ENCODE peak calls at places on chromosomes 6 and 20, in four cellular contexts. One of them, this sample, is unnamed. For H3K27me3 and H3K36me3, the result is how much of the 10 kb centered on the place peaks cover.

GRCh38 chr6:45665859-45666258 is 288.1 kb upstream of the SUPT3H start:
- DNase-seq in tibial artery: no peak
- DNase-seq in testis: no peak
- DNase-seq in fibroblast of lung: no peak
- DNase-seq in this sample: no peak

GRCh38 chr20:62059926-62060630 is 5.6 kb downstream of the TAF4 start:
- DNase-seq in tibial artery: no peak
- DNase-seq in testis: peak
- DNase-seq in fibroblast of lung: no peak
- DNase-seq in this sample: peak

GRCh38 chr6:45987866-45988265 is 27.8 kb downstream of the CLIC5 start:
- DNase-seq in tibial artery: no peak
- DNase-seq in testis: no peak
- DNase-seq in fibroblast of lung: no peak
- DNase-seq in this sample: no peak

GRCh38 chr6:16196260-16196914 is 42.0 kb upstream of the GMPR start:
- DNase-seq in tibial artery: no peak
- DNase-seq in testis: no peak
- DNase-seq in fibroblast of lung: no peak
- DNase-seq in this sample: no peak

GRCh38 chr20:8449120-8449519 is 317.1 kb downstream of the PLCB1 start:
- DNase-seq in tibial artery: no peak
- DNase-seq in testis: no peak
- DNase-seq in fibroblast of lung: no peak
- DNase-seq in this sample: no peak

GRCh38 chr20:63073051-63073737 is 66.4 kb upstream of the BHLHE23 start:
- DNase-seq in tibial artery: peak
- DNase-seq in testis: no peak
- DNase-seq in fibroblast of lung: no peak
- DNase-seq in this sample: peak

GRCh38 chr20:17992224-17992637 is 23.4 kb downstream of the MGME1 start:
- DNase-seq in tibial artery: no peak
- DNase-seq in testis: no peak
- DNase-seq in fibroblast of lung: no peak
- DNase-seq in this sample: no peak

GRCh38 chr20:63118303-63118670 is 97.6 kb downstream of the YTHDF1 start:
- DNase-seq in tibial artery: no peak
- DNase-seq in testis: no peak
- DNase-seq in fibroblast of lung: no peak
- DNase-seq in this sample: no peak

GRCh38 chr6:31782126-31782941 is 5.2 kb upstream of the VWA7 start:
- DNase-seq in tibial artery: no peak
- DNase-seq in testis: no peak
- DNase-seq in fibroblast of lung: no peak
- DNase-seq in this sample: no peak

GRCh38 chr6:135236319-135236718 is 55.2 kb downstream of the MYB start:
- DNase-seq in tibial artery: no peak
- DNase-seq in testis: no peak
- DNase-seq in fibroblast of lung: no peak
- DNase-seq in this sample: no peak

GRCh38 chr6:160163425-160163824 is 41.8 kb downstream of the SLC22A1 start:
- DNase-seq in tibial artery: no peak
- DNase-seq in testis: no peak
- DNase-seq in fibroblast of lung: no peak
- DNase-seq in this sample: no peak

GRCh38 chr20:36969478-36970186 is 18.1 kb upstream of the SAMHD1 start:
- DNase-seq in tibial artery: no peak
- DNase-seq in testis: no peak
- DNase-seq in fibroblast of lung: no peak
- DNase-seq in this sample: no peak

GRCh38 chr20:53949319-53949839 is 121.0 kb downstream of the BCAS1 start:
- DNase-seq in tibial artery: no peak
- DNase-seq in testis: no peak
- DNase-seq in fibroblast of lung: peak
- DNase-seq in this sample: no peak

GRCh38 chr20:20079102-20079784 is 26.9 kb downstream of the CFAP61 start:
- DNase-seq in tibial artery: no peak
- DNase-seq in testis: no peak
- DNase-seq in fibroblast of lung: no peak
- DNase-seq in this sample: no peak

GRCh38 chr20:51321343-51322163 is 221.0 kb downstream of the NFATC2 start:
- DNase-seq in tibial artery: no peak
- DNase-seq in testis: no peak
- DNase-seq in fibroblast of lung: no peak
- DNase-seq in this sample: no peak

GRCh38 chr6:108655840-108656650 is 95.3 kb downstream of the FOXO3 start:
- DNase-seq in tibial artery: no peak
- DNase-seq in testis: peak
- DNase-seq in fibroblast of lung: peak
- DNase-seq in this sample: no peak

GRCh38 chr6:138105880-138106664 is 1.1 kb downstream of the PERP start:
- DNase-seq in tibial artery: no peak
- DNase-seq in testis: no peak
- DNase-seq in fibroblast of lung: peak
- DNase-seq in this sample: peak

GRCh38 chr6:6649824-6650349 is 61.4 kb downstream of the LY86 start:
- DNase-seq in tibial artery: no peak
- DNase-seq in testis: no peak
- DNase-seq in fibroblast of lung: no peak
- DNase-seq in this sample: no peak

GRCh38 chr6:14638932-14639875 is 521.6 kb downstream of the CD83 start:
- DNase-seq in tibial artery: no peak
- DNase-seq in testis: peak
- DNase-seq in fibroblast of lung: peak
- DNase-seq in this sample: peak

GRCh38 chr6:53465732-53466131 is 79.2 kb downstream of the GCLC start:
- DNase-seq in tibial artery: no peak
- DNase-seq in testis: no peak
- DNase-seq in fibroblast of lung: peak
- DNase-seq in this sample: no peak

GRCh38 chr6:142845143-142845571 is 99.8 kb downstream of the HIVEP2 start:
- DNase-seq in tibial artery: no peak
- DNase-seq in testis: no peak
- DNase-seq in fibroblast of lung: peak
- DNase-seq in this sample: no peak

GRCh38 chr6:26003102-26003694 is 40.6 kb downstream of the TRIM38 start:
- DNase-seq in tibial artery: peak
- DNase-seq in testis: peak
- DNase-seq in fibroblast of lung: peak
- DNase-seq in this sample: peak

GRCh38 chr6:138977646-138978167 is 10.3 kb downstream of the REPS1 start:
- DNase-seq in tibial artery: no peak
- DNase-seq in testis: no peak
- DNase-seq in fibroblast of lung: no peak
- DNase-seq in this sample: no peak

GRCh38 chr6:100210138-100210872 is 216.3 kb upstream of the MCHR2 start:
- DNase-seq in tibial artery: no peak
- DNase-seq in testis: no peak
- DNase-seq in fibroblast of lung: no peak
- DNase-seq in this sample: no peak

GRCh38 chr6:24847402-24847801 is 48.7 kb upstream of the ARMH2 start:
- DNase-seq in tibial artery: no peak
- DNase-seq in testis: peak
- DNase-seq in fibroblast of lung: no peak
- DNase-seq in this sample: no peak

GRCh38 chr6:56864171-56864616 is 90.7 kb upstream of the BEND6 start:
- DNase-seq in tibial artery: no peak
- DNase-seq in testis: no peak
- DNase-seq in fibroblast of lung: peak
- DNase-seq in this sample: no peak

GRCh38 chr6:110055387-110055735 is 77.2 kb downstream of the GPR6 start:
- DNase-seq in tibial artery: no peak
- DNase-seq in testis: no peak
- DNase-seq in fibroblast of lung: no peak
- DNase-seq in this sample: no peak

DNA sequence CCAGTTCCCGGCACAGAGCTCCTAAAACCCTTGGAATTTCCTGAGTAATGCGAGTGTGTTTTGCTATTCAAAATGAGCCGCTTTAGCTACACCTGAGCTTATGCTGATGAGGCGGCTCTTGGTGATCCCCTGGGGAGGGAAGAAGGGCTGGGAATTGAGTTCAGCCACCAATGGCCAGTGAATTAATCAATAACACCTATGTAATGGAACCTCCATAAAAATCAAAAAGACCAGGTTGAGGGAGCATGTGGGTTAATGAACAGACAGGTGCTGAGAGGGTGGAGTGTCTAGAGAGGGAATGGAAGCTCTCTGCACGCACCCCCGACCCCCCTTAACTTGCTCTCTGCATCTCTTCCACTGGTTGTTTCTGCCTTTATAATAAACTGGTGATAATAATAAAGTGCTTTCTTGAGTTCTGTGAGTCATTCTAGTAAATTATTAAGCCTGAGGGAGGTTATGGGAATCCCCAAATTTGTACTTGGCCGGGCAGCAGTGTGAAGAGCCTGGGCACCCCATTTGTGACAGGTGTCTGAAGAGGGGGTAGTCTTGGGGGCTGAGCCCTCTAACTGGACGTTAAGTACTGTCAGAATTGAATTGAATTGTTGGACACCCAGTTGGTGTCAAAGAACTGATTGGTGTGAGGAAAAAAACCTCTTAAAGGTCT is 24.7 kb upstream of the SERPINB1 start:
- DNase-seq in tibial artery: no peak
- DNase-seq in testis: no peak
- DNase-seq in fibroblast of lung: no peak
- DNase-seq in this sample: peak
- H3K4me3 ChIP-seq in tibial artery: no peak
- H3K4me3 ChIP-seq in testis: no peak
- H3K4me3 ChIP-seq in fibroblast of lung: no peak
- H3K4me3 ChIP-seq in this sample: no peak

GRCh38 chr6:80206758-80207157 is 100.3 kb downstream of the BCKDHB start:
- DNase-seq in tibial artery: no peak
- DNase-seq in testis: no peak
- DNase-seq in fibroblast of lung: no peak
- DNase-seq in this sample: no peak
- H3K27me3 ChIP-seq in tibial artery: under half
- H3K27me3 ChIP-seq in testis: under half
- H3K27me3 ChIP-seq in fibroblast of lung: under half
- H3K27me3 ChIP-seq in this sample: under half

DNA sequence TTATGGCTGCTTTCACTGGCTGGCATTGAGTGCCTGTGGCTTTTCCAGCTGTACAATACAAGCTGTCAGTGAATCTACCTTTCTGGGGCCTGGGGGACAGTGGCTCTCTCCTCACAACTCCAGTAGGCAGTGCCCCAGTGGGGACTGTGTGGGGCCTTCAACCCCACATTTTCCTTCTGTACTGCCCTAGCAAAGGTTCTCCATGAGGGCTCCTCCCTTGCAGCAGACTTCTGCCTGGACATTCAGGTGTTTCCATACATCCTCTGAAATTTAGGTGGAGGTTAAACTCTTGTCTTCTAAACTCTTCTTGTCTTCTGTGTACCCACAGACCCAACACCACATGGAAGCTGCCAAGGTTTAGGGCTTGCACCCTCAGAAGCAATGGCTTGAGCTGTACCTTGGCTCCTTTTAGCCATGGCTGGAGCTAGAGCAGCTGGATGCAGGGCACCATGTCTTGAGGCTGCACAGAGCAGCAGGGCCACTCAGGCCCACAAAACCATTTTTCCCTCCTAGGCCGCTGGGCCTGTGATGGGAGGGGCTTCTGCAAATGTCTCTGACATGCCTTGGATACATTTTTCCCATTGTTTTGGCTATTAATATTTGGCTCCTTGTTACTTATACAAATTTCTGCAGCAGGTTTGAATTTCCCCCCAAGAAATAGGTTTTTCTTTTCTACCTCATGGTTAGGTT is 9.6 kb downstream of the PEX7 start:
- DNase-seq in tibial artery: no peak
- DNase-seq in testis: no peak
- DNase-seq in fibroblast of lung: no peak
- DNase-seq in this sample: no peak
- H3K36me3 ChIP-seq in tibial artery: under half
- H3K36me3 ChIP-seq in testis: under half
- H3K36me3 ChIP-seq in fibroblast of lung: under half
- H3K36me3 ChIP-seq in this sample: under half

DNA sequence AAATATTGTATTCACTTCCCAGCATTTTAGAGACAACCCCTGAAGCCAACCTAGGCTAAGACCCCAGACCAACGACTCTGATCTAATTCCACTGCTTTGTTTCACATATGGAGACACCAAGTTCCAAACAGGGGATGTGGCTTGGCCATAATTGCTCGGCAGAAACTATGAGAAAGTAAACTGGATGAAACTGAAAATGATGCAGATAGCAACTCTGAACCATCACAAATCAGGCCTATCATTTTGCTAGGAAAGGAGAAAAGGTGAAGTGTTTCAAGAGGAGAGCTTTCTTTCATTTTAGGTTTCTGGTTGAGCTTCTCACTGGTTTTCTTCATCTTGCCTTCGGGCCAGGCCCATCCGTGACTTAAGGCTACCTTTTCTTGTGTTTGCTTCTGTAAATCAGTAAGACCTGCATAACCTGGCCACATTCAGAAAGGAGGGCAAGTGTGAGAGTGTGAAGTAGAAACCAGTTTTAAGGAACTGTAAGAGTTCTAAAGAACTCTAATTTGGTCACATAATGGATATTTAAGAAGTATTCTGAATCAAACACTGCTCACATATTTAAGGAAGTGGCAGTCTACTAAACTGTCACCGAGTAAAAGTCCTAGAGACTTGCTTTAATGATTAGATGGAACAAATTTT is 105.8 kb downstream of the BACH2 start:
- DNase-seq in tibial artery: no peak
- DNase-seq in testis: no peak
- DNase-seq in fibroblast of lung: no peak
- DNase-seq in this sample: no peak
- H3K4me3 ChIP-seq in tibial artery: no peak
- H3K4me3 ChIP-seq in testis: no peak
- H3K4me3 ChIP-seq in fibroblast of lung: no peak
- H3K4me3 ChIP-seq in this sample: no peak

GRCh38 chr20:48828734-48829460 is 1.1 kb upstream of the PREX1 start:
- DNase-seq in tibial artery: no peak
- DNase-seq in testis: no peak
- DNase-seq in fibroblast of lung: no peak
- DNase-seq in this sample: peak
- H3K27me3 ChIP-seq in tibial artery: under half
- H3K27me3 ChIP-seq in testis: under half
- H3K27me3 ChIP-seq in fibroblast of lung: under half
- H3K27me3 ChIP-seq in this sample: under half

This sample was measured in H7.